ENCODE peak calls at places on chromosomes 13 and 19, in four cellular contexts. N, C, O and E are unnamed samples.

GRCh38 chr19:38559428-38560401 is 58.0 kb downstream of the MAP4K1 start:
- DNase-seq in N (no peak), O (peak; percentile 35), C (no peak), E (no peak)

GRCh38 chr13:99207511-99207910 is 6.9 kb downstream of the UBAC2 start:
- DNase-seq in O (no peak), N (no peak), C (no peak), E (no peak)

GRCh38 chr13:23161176-23161825 is 19.5 kb upstream of the SGCG start:
- DNase-seq in N (no peak), O (no peak), C (no peak), E (no peak)

GRCh38 chr19:6242677-6243076 is 37.1 kb downstream of the MLLT1 start:
- DNase-seq in C (no peak), N (no peak), O (no peak), E (no peak)

GRCh38 chr13:96963786-96964475 is 30.3 kb downstream of the OXGR1 start:
- DNase-seq in O (no peak), C (no peak), N (no peak), E (no peak)

GRCh38 chr19:47745010-47745901 is at the start of gene NOP53:
- DNase-seq in C (peak; percentile 83), N (peak; percentile 98), O (peak; percentile 94), E (peak; percentile 80)

GRCh38 chr19:54653181-54653809 is 9.5 kb upstream of the LILRB4 start:
- DNase-seq in N (peak; percentile 1), O (no peak), C (no peak), E (no peak)

GRCh38 chr19:15436826-15437110 is 13.0 kb downstream of the WIZ start:
- DNase-seq in O (no peak), C (no peak), N (no peak), E (no peak)

GRCh38 chr19:4534836-4535658 is at the start of gene PLIN5:
- DNase-seq in C (no peak), N (peak; percentile 92), O (peak; percentile 27), E (no peak)

GRCh38 chr13:51584731-51585191 is 499 bp downstream of the WDFY2 start:
- DNase-seq in C (no peak), O (peak; percentile 70), N (peak; percentile 83), E (peak; percentile 15)

GRCh38 chr13:113148407-113148806 is 10.0 kb upstream of the PROZ start:
- DNase-seq in N (no peak), O (no peak), C (no peak), E (no peak)

GRCh38 chr19:5628919-5629481 is 6.1 kb downstream of the SAFB start:
- DNase-seq in N (no peak), C (no peak), O (no peak), E (no peak)

GRCh38 chr19:50317115-50317514 is 12.1 kb downstream of the KCNC3 start:
- DNase-seq in C (no peak), N (no peak), O (no peak), E (no peak)

GRCh38 chr13:114056205-114057013 is 76.0 kb downstream of the RASA3 start:
- DNase-seq in O (no peak), N (no peak), C (no peak), E (no peak)

GRCh38 chr19:16067205-16067938 is 8.9 kb upstream of the TPM4 start:
- DNase-seq in C (peak; percentile 67), O (no peak), N (no peak), E (peak; percentile 84)

GRCh38 chr19:3575260-3575741 is 2.6 kb downstream of the HMG20B start:
- DNase-seq in C (no peak), O (no peak), N (peak; percentile 80), E (no peak)

GRCh38 chr13:51645154-51645650 is 60.9 kb downstream of the WDFY2 start:
- DNase-seq in N (peak; percentile 84), O (peak; percentile 44), C (no peak), E (no peak)

GRCh38 chr13:99396446-99396845 is 89.2 kb upstream of the GPR183 start:
- DNase-seq in O (no peak), C (no peak), N (no peak), E (no peak)

GRCh38 chr13:50230365-50230978 is 215.2 kb downstream of the KCNRG start:
- DNase-seq in O (no peak), N (no peak), C (no peak), E (no peak)

GRCh38 chr13:94667190-94667589 is 45.2 kb downstream of the SOX21 start:
- DNase-seq in O (no peak), N (no peak), C (no peak), E (no peak)

GRCh38 chr13:35475960-35476943 is at the start of gene MAB21L1:
- DNase-seq in N (peak; percentile 59), C (no peak), O (no peak), E (no peak)

GRCh38 chr19:5041168-5042038 is 72.5 kb downstream of the KDM4B start:
- DNase-seq in O (no peak), N (no peak), C (no peak), E (no peak)

GRCh38 chr13:110442946-110443632 is 118.4 kb downstream of the RAB20 start:
- DNase-seq in O (no peak), C (no peak), N (no peak), E (no peak)

GRCh38 chr13:80132741-80133601 is 208.0 kb downstream of the SPRY2 start:
- DNase-seq in C (no peak), O (no peak), N (peak; percentile 65), E (peak; percentile 38)

GRCh38 chr13:114143806-114144605 is 11.6 kb upstream of the RASA3 start:
- DNase-seq in C (no peak), N (peak; percentile 71), O (no peak), E (no peak)

GRCh38 chr19:48480151-48480475 is 10.9 kb downstream of the CYTH2 start:
- DNase-seq in C (no peak), N (no peak), O (no peak), E (no peak)

GRCh38 chr13:62320129-62320724 is 904.6 kb upstream of the PCDH20 start:
- DNase-seq in O (no peak), N (peak; percentile 68), C (no peak), E (no peak)

GRCh38 chr19:55605637-55606470 is at the start of gene ZNF865:
- DNase-seq in O (peak; percentile 67), N (peak; percentile 97), C (no peak), E (no peak)

GRCh38 chr19:11221082-11221598 is 18.3 kb upstream of the ANGPTL8 start:
- DNase-seq in N (no peak), O (no peak), C (no peak), E (no peak)

GRCh38 chr19:49691243-49692101 is 556 bp downstream of the CPT1C start:
- DNase-seq in N (peak; percentile 87), O (no peak), C (no peak), E (no peak)

GRCh38 chr13:42996584-42996983 is 4.5 kb upstream of the EPSTI1 start:
- DNase-seq in N (no peak), C (no peak), O (no peak), E (no peak)

GRCh38 chr13:99995503-99996176 is 14.1 kb downstream of the ZIC2 start:
- DNase-seq in N (peak; percentile 69), O (no peak), C (no peak), E (no peak)

GRCh38 chr13:97429681-97430081 is 4.3 kb upstream of the RAP2A start:
- DNase-seq in C (no peak), N (no peak), O (no peak), E (no peak)

GRCh38 chr19:48950159-48950558 is 4.5 kb upstream of the BAX start:
- DNase-seq in C (no peak), O (no peak), N (no peak), E (no peak)

GRCh38 chr13:102902789-102903347 is 57.0 kb downstream of the ERCC5 start:
- DNase-seq in O (no peak), C (no peak), N (peak; percentile 29), E (no peak)

DNA sequence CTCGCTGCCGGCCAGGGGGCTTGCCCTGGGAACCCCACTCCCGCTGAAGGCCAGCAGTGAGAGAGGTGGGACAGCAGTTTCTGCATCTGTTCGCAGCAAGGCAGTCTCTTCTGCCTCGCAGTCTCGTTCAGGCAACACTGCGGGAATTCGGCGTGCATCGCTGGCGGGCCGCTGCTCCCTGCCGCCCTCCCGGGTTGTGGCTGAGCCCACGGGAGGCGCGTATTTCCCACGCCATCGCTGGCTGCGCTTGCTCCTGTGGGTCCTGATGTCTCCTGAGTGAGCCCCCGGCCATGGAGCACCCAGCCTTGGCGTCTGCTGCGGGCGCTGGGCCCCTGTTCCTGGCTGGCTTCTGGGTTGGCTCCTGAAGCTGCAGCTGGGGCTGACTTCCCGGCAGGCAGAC is 227.9 kb downstream of the TEX29 start:
- DNase-seq in C (no peak), O (no peak), N (no peak), E (no peak)
- H3K4me3 ChIP-seq in C (no peak overlapping the region), O (no peak overlapping the region), N (no peak overlapping the region), E (no peak overlapping the region)

GRCh38 chr13:25281193-25281936 is 5.9 kb downstream of the MTMR6 start:
- DNase-seq in N (no peak), C (no peak), O (no peak), E (no peak)
- H3K4me3 ChIP-seq in N (no peak overlapping the region), C (no peak overlapping the region), O (no peak overlapping the region), E (no peak overlapping the region)

DNA sequence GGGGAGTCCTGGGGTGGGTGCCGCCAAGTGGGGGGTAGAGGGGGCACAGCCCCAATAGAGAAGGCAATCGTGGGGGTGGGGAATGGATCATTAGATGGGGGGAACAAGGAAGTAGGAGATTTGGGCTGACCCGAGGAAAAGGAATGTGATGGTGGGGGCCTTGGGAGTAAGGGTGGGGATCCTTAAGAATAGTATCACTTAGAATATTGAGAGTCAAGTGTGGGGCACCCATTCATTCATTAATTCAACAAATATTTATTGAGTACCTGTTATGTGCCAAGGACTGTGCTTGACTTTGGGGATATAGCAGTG is 641 bp downstream of the PPP5C start:
- DNase-seq in C (no peak), O (no peak), N (no peak), E (no peak)
- H3K4me3 ChIP-seq in C (peak overlapping the region; percentile 98), O (peak overlapping the region; percentile 98), N (peak overlapping the region; percentile 93), E (peak overlapping the region; percentile 99)

DNA sequence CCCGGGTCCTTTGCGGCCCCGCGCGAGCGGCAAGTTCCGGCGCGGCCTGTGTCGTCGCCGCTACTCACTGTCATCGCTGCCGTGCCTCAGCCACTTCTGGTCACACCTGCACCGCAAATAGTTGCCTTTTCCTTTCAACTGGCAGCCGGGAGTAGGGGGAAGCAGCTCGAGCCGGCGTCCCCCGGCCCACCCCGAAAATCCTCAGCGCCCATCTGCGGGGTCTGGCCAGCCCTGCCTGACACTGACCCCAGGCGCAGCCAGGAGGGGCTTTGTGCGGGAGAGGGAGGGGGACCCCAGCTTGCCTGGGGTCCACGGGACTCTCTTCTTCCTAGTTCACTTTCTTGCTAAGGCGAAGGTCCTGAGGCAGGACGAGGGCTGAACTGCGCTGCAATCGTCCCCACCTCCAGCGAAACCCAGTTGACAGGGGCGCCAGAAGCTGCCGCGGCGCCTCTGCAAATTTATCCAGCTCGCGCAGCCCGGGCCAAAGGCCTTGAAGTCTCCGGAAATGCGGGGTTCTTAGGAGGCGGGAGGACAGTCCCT is 1.7 kb downstream of the PDX1 start:
- DNase-seq in C (no peak), O (no peak), N (no peak), E (no peak)
- H3K4me3 ChIP-seq in C (peak overlapping the region; percentile 29), O (no peak overlapping the region), N (no peak overlapping the region), E (peak overlapping the region; percentile 67)

DNA sequence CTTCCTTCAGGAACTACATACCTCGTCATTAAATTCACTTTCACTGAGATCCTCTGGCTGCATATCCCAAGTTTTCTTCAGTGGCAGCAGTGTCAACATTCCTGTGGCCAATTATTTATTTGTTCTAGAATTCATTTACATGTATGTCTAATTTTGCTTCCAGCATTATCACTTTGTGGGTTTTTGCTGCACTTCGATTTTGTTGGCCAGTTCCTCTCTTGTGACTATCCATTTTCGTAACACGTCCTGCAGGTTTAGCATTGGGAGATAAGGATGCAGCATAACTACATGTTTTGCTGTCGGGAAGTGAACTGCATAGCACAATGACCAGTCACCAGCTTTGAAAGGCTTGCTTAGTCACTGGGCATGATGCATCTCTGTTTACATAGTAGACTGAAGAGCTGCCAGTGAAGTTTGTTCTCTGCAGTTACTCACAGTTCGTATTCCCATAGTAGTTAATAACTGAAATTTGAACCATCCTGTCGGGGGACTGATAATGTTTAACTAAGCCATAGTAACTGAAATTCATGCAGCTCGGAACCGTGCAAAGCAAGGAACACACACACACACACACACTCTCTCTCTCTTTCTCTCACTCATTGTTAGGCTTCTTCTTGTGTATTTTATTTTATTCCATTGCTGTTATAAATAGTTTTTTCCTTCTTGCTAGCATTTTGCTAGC is 28.3 kb downstream of the ZNF507 start:
- DNase-seq in C (no peak), N (peak; percentile 92), O (no peak), E (peak; percentile 15)
- H3K4me3 ChIP-seq in C (no peak overlapping the region), N (no peak overlapping the region), O (no peak overlapping the region), E (peak overlapping the region; percentile 46)